ENCODE peak calls at places on chromosomes 5 and 9, in seven cellular contexts. G is immature natural killer cell, U is IMR-90, M is psoas muscle, J is SK-MEL-5, Y is HCEC 1CT, H is cardiac fibroblast. W is an unnamed sample.

GRCh38 chr9:33202552-33203300 is 35.6 kb upstream of the B4GALT1 start:
- DNase-seq in G (peak), U (peak), M (peak), J (peak), Y (peak), H (peak), W (peak)

GRCh38 chr5:143921525-143922311 is 109.8 kb downstream of the HMHB1 start:
- DNase-seq in G (no peak), U (peak), M (no peak), J (no peak), Y (peak), H (peak), W (peak)

GRCh38 chr5:124923131-124923530 is 176.7 kb upstream of the ZNF608 start:
- DNase-seq in G (no peak), U (peak), M (no peak), J (peak), Y (peak), H (peak), W (peak)

GRCh38 chr5:34923694-34924461 is 5.5 kb upstream of the DNAJC21 start:
- DNase-seq in G (no peak), U (peak), M (no peak), J (peak), Y (peak), H (peak), W (peak)

GRCh38 chr9:3285365-3286161 is 240.2 kb downstream of the RFX3 start:
- DNase-seq in G (no peak), U (peak), M (no peak), J (no peak), Y (no peak), H (peak), W (peak)

GRCh38 chr5:131628990-131629389 is 6.0 kb downstream of the RAPGEF6 start:
- DNase-seq in G (no peak), U (peak), M (no peak), J (no peak), Y (peak), H (peak), W (peak)

GRCh38 chr9:73869261-73869660 is 627.9 kb upstream of the RORB start:
- DNase-seq in G (peak), U (no peak), M (no peak), J (peak), Y (peak), H (peak), W (peak)

GRCh38 chr9:37591775-37592107 is 656 bp downstream of the TOMM5 start:
- DNase-seq in G (no peak), U (no peak), M (no peak), J (no peak), Y (no peak), H (no peak), W (peak)

W was measured in GM23248.